ENCODE peak calls at places on chromosomes 4 and X, in seven cellular contexts. G is lower lobe of right lung, K is right atrium auricular region, X is astrocyte, V is tibial nerve, Y is right lobe of liver, D is endothelial cell of umbilical vein. N is an unnamed sample.
A peak's percentile ranks its signal among the peaks of the same experiment; 100 is the strongest.

GRCh38 chrX:24515447-24515846 is 50.4 kb downstream of the PDK3 start:
- DNase-seq in K (no peak), Y (no peak), V (no peak), X (no peak), D (peak; percentile 33), G (no peak), N (peak; percentile 7)

GRCh38 chr4:15003891-15004700 is 1.8 kb downstream of the CPEB2 start:
- DNase-seq in X (no peak), Y (peak; percentile 73), G (peak; percentile 77), D (peak; percentile 30), V (peak; percentile 27), K (no peak), N (peak; percentile 31)

GRCh38 chr4:169188204-169188603 is 82.6 kb downstream of the SH3RF1 start:
- DNase-seq in K (no peak), D (no peak), X (no peak), V (no peak), G (no peak), Y (no peak), N (no peak)

GRCh38 chr4:54571293-54571723 is 86.4 kb upstream of the KIT start:
- DNase-seq in D (no peak), V (no peak), X (no peak), G (no peak), K (no peak), Y (no peak), N (no peak)

GRCh38 chr4:6968496-6968895 is 58.9 kb downstream of the TBC1D14 start:
- DNase-seq in K (peak; percentile 11), V (no peak), Y (no peak), G (no peak), X (no peak), D (no peak), N (no peak)

GRCh38 chr4:55598641-55599040 is 6.6 kb upstream of the PDCL2 start:
- DNase-seq in D (no peak), Y (no peak), V (no peak), X (no peak), G (no peak), K (no peak), N (no peak)

GRCh38 chr4:48268956-48269860 is at the start of gene TEC:
- DNase-seq in K (peak; percentile 63), G (peak; percentile 84), X (no peak), Y (no peak), V (peak; percentile 17), D (peak; percentile 22), N (peak; percentile 74)

GRCh38 chr4:10089346-10089745 is 27.3 kb downstream of the WDR1 start:
- DNase-seq in K (no peak), V (no peak), X (no peak), G (peak; percentile 55), D (peak; percentile 85), Y (peak; percentile 71), N (no peak)

GRCh38 chr4:13992975-13993495 is 365.5 kb upstream of the BOD1L1 start:
- DNase-seq in V (no peak), D (no peak), G (no peak), X (no peak), Y (no peak), K (no peak), N (no peak)

GRCh38 chrX:12951590-12951965 is 23.3 kb upstream of the TMSB4X start:
- DNase-seq in Y (no peak), V (no peak), D (no peak), K (no peak), X (no peak), G (no peak), N (no peak)

GRCh38 chrX:12948495-12948894 is 26.4 kb upstream of the TMSB4X start:
- DNase-seq in K (no peak), D (no peak), V (no peak), G (no peak), Y (no peak), X (no peak), N (no peak)

GRCh38 chrX:12949205-12949926 is 25.5 kb upstream of the TMSB4X start:
- DNase-seq in Y (no peak), D (no peak), G (no peak), V (no peak), X (peak; percentile 65), K (no peak), N (no peak)

GRCh38 chrX:12950851-12951589 is 23.9 kb upstream of the TMSB4X start:
- DNase-seq in Y (no peak), X (no peak), D (no peak), V (no peak), K (no peak), G (peak; percentile 54), N (peak; percentile 19)

GRCh38 chrX:12949927-12950656 is 24.8 kb upstream of the TMSB4X start:
- DNase-seq in V (peak; percentile 66), Y (peak; percentile 77), D (peak; percentile 85), G (peak; percentile 82), K (peak; percentile 93), X (peak; percentile 87), N (no peak)
- H3K4me1 ChIP-seq in V (no peaks in the 10 kb centered on the region), Y (peaks cover 12% of the 10 kb centered on the region), D (peaks cover 27% of the 10 kb centered on the region), G (peaks cover 26% of the 10 kb centered on the region), K (peaks cover 15% of the 10 kb centered on the region), X (peaks cover 21% of the 10 kb centered on the region), N (peaks cover 24% of the 10 kb centered on the region)

DNA sequence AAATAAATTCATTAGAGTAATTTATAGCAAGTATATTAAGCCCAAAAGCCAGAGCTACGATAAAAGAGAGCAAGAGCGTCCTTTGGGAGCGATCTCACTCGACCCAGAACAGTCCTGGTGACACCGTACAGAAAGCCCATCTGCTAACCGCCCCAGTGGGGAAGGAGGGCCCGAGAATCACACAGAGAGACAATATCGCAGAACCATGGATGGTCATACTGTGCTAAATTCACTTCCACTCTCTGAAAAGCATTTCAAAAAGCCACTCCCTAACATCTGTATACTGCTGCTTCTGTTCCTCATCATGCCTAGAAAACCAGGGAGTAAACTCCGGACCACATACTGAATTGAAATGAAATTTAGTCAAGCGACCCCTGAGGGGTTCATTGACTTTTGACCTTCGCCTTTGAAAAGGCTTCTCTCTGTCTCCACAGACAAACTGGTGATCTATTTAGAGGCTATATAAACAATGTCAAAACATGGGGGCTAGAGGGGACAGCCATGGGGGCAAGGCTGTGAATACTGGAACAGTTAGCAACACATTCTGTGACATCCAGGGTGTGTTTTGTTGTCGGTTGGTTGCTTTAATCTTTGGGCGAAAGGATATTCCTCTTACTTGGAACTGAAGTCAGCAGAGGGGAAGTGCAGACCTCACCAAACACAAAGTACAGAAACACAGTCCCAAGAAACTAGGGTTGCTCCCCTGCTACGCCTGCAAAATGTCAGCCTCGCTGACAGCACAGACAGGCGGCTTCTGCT is 129.0 kb upstream of the RASGEF1B start:
- DNase-seq in V (no peak), G (no peak), X (no peak), D (no peak), K (peak; percentile 67), Y (no peak), N (no peak)
- H3K4me3 ChIP-seq in V (no peak overlapping the region), G (no peak overlapping the region), X (no peak overlapping the region), D (no peak overlapping the region), K (no peak overlapping the region), Y (no peak overlapping the region), N (no peak overlapping the region)

GRCh38 chr4:78596111-78596742 is 44.7 kb downstream of the ANXA3 start:
- DNase-seq in K (no peak), X (no peak), D (no peak), V (no peak), G (no peak), Y (no peak), N (no peak)

GRCh38 chr4:78591404-78591803 is 39.8 kb downstream of the ANXA3 start:
- DNase-seq in Y (no peak), X (no peak), K (no peak), V (no peak), G (no peak), D (peak; percentile 48), N (no peak)

GRCh38 chr4:78588894-78589545 is 37.5 kb downstream of the ANXA3 start:
- DNase-seq in V (no peak), Y (no peak), K (no peak), D (no peak), G (no peak), X (peak; percentile 40), N (no peak)

GRCh38 chr4:78592104-78592783 is 40.7 kb downstream of the ANXA3 start:
- DNase-seq in K (no peak), D (no peak), G (no peak), X (no peak), Y (no peak), V (no peak), N (no peak)
- TF ChIP-seq CTCF in K (no peak), D (no peak), G (peak; percentile 29), X (peak; percentile 18), Y (no peak), V (no peak), N (peak; percentile 19)

GRCh38 chr4:165803005-165803404 is 70.0 kb upstream of the TLL1 start:
- DNase-seq in Y (no peak), V (no peak), G (no peak), D (no peak), K (no peak), X (no peak), N (no peak)
- H3K4me1 ChIP-seq in Y (no peaks in the 10 kb centered on the region), V (no peaks in the 10 kb centered on the region), G (no peaks in the 10 kb centered on the region), D (no peaks in the 10 kb centered on the region), K (no peaks in the 10 kb centered on the region), X (no peaks in the 10 kb centered on the region), N (no peaks in the 10 kb centered on the region)

GRCh38 chr4:88109123-88109864 is 49.1 kb downstream of the ABCG2 start:
- DNase-seq in K (no peak), D (peak; percentile 68), G (no peak), Y (no peak), V (no peak), X (no peak), N (peak; percentile 58)
- H3K4me3 ChIP-seq in K (no peak overlapping the region), D (no peak overlapping the region), G (no peak overlapping the region), Y (no peak overlapping the region), V (no peak overlapping the region), X (no peak overlapping the region), N (no peak overlapping the region)

GRCh38 chrX:30883141-30883540 is 5.9 kb downstream of the TAB3 start:
- DNase-seq in D (no peak), Y (no peak), V (no peak), G (no peak), X (no peak), K (no peak), N (no peak)

GRCh38 chrX:30880058-30880457 is 9.0 kb downstream of the TAB3 start:
- DNase-seq in X (no peak), V (no peak), D (no peak), Y (no peak), G (no peak), K (no peak), N (no peak)

GRCh38 chrX:30881390-30881789 is 7.7 kb downstream of the TAB3 start:
- DNase-seq in Y (no peak), G (no peak), V (no peak), K (no peak), X (no peak), D (no peak), N (no peak)

GRCh38 chrX:30885136-30885535 is 3.9 kb downstream of the TAB3 start:
- DNase-seq in K (no peak), X (no peak), D (no peak), G (no peak), V (no peak), Y (no peak), N (no peak)

DNA sequence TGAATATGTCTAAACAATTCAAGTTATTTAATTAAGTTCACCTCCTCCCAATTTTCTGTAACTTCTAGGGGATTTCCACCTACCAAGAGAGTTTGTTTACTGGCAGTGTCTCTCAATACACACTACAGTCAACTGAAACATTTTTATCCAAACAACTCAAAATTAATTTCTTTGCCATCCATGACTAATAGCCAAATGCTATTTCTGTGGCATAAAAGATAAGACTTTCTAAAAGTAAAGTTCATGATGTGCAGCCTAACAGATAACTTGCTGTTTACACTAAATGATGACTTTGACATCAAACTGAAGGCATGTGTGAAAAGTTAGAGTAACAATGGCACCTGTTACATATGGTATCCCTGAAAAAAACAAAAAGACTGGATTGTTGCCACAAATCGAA is 7.3 kb downstream of the TAB3 start:
- DNase-seq in D (no peak), K (no peak), X (no peak), Y (no peak), V (no peak), G (no peak), N (no peak)
- TF ChIP-seq CTCF in D (no peak), K (no peak), X (no peak), Y (no peak), V (no peak), G (no peak), N (no peak)